ENCODE peak calls at places on chromosomes 11 and 22, in nine cellular contexts. U, W, J, D, V, R, Z, B and G are unnamed samples.

GRCh38 chr11:78259777-78260470 is 71.2 kb downstream of the USP35 start:
- DNase-seq in W (no peak), V (no peak), Z (no peak), U (no peak), J (no peak), D (no peak), R (no peak), B (no peak), G (no peak)

GRCh38 chr11:1936072-1936780 is 10.9 kb upstream of the MRPL23 start:
- DNase-seq in J (no peak), U (no peak), Z (no peak), D (no peak), V (no peak), B (no peak), W (no peak), R (no peak), G (no peak)

GRCh38 chr22:19035474-19036228 is 86.6 kb downstream of the DGCR2 start:
- DNase-seq in J (no peak), B (no peak), D (no peak), V (no peak), Z (no peak), W (no peak), U (no peak), R (no peak), G (no peak)

GRCh38 chr11:8017894-8018741 is 31.0 kb downstream of the EIF3F start:
- DNase-seq in J (no peak), U (no peak), V (no peak), D (no peak), R (no peak), B (no peak), Z (no peak), W (peak), G (no peak)

GRCh38 chr11:33375688-33376311 is 118.6 kb downstream of the HIPK3 start:
- DNase-seq in U (peak), Z (no peak), B (peak), W (no peak), V (no peak), R (no peak), J (no peak), D (no peak), G (no peak)

GRCh38 chr11:45180158-45180887 is 33.9 kb downstream of the PRDM11 start:
- DNase-seq in B (peak), Z (peak), V (peak), W (peak), U (no peak), R (peak), J (no peak), D (no peak), G (peak)

GRCh38 chr11:36425593-36426206 is 84.4 kb downstream of the TRAF6 start:
- DNase-seq in Z (no peak), V (no peak), D (no peak), J (no peak), W (no peak), R (no peak), B (no peak), U (peak), G (no peak)

GRCh38 chr11:15911377-15912044 is 444.8 kb downstream of the SOX6 start:
- DNase-seq in V (no peak), Z (peak), J (no peak), D (peak), W (no peak), R (peak), U (peak), B (no peak), G (peak)

GRCh38 chr11:46346886-46347636 is at the start of gene DGKZ:
- DNase-seq in W (peak), R (peak), D (no peak), Z (peak), U (peak), B (peak), V (peak), J (peak), G (peak)

GRCh38 chr11:8831861-8832260 is 79.1 kb upstream of the AKIP1 start:
- DNase-seq in J (no peak), B (no peak), D (no peak), U (no peak), R (no peak), V (no peak), Z (no peak), W (no peak), G (no peak)

GRCh38 chr11:19370100-19370861 is 129.5 kb upstream of the E2F8 start:
- DNase-seq in R (peak), Z (peak), D (no peak), J (no peak), W (no peak), U (peak), V (no peak), B (peak), G (peak)

GRCh38 chr11:2575611-2576051 is 124.2 kb downstream of the KCNQ1OT1 start:
- DNase-seq in B (no peak), U (no peak), V (peak), Z (peak), W (peak), D (no peak), R (peak), J (peak), G (no peak)

GRCh38 chr11:68189082-68189481 is 24.0 kb downstream of the KMT5B start:
- DNase-seq in D (no peak), V (no peak), U (no peak), B (no peak), W (no peak), R (no peak), Z (no peak), J (no peak), G (no peak)

GRCh38 chr11:17389957-17390649 is 1.6 kb upstream of the KCNJ11 start:
- DNase-seq in B (no peak), R (no peak), D (no peak), W (no peak), U (no peak), V (no peak), J (no peak), Z (peak), G (no peak)

GRCh38 chr22:42397332-42398246 is 34.6 kb downstream of the NFAM1 start:
- DNase-seq in R (no peak), W (no peak), Z (peak), D (no peak), B (no peak), U (no peak), J (no peak), V (no peak), G (peak)

GRCh38 chr22:36563001-36563400 is 34.0 kb upstream of the EIF3D start:
- DNase-seq in V (no peak), B (no peak), J (no peak), W (no peak), D (no peak), U (no peak), Z (no peak), R (no peak), G (no peak)
- TF ChIP-seq CTCF in V (no peak), B (no peak), J (no peak), W (no peak), D (no peak), U (no peak), Z (no peak), R (no peak), G (no peak)

DNA sequence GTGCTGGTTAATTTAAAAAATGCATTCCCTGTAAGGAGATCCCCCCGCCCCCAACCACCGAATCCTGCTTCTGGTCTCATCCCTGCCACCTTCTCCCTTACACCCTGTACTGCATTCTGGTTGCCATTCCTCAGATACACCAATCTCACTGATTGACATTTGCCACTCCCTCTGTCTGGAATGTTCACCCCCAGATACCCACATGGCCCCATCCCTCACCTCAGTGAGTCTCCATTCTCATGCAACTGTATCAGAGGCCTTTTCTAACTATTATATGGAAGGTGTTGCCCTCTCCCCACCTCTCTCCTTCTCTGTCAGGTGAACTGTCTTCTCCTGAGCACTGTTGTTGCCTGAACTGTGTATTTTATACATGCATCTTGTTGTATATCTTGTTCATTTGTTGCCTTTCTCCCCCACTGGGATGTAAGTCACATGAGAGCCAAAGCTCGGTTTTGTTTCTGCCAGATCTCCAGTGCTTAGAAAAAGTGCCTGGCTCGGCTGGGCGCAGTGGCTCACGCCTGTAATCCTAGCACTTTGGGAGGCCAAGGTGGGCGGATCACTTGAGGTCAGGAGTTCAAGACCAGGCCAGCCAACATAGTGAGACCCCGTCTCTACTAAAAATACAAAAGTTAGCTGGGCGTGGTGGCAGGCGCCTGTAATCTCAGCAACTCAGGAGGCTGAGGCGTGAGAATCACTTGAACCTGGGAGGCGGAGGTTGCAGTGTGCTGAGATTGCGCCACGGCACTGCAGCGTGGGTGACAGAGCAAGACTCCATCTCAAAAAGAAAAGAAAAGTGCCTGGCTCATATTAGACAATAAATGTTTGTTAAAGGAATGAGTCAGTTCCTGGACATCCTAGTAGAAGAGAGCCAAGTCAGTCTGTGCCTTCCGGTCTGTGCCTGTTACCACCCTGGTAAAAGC is 61.0 kb downstream of the TNRC6B start:
- DNase-seq in D (peak), R (no peak), W (no peak), V (no peak), B (peak), Z (peak), U (peak), J (no peak), G (no peak)
- H3K27ac ChIP-seq in D (peak), R (no peak), W (no peak), V (no peak), B (peak), Z (peak), U (no peak), J (peak), G (peak)

DNA sequence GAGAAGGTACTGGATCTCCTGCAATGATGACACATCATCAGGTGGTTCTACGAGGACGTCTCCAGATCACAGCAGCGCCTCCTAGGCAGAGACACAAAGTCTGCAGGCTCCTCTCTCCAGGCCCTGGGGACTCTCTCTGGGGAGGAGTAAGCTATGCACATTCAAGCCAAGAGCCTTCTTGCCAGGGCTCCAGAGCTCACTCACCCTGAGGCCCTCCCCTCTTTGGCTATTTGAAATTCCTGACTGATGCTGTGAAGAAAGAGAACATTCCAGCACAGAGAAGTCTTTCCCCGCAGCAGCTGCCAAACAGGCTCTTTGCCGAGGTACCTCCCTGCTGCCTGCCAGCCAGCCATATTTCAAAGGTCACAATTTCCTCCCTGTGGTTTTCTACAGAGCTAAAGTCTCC is 204.9 kb downstream of the CSNK2A3 start:
- DNase-seq in U (peak), D (no peak), W (no peak), R (peak), B (peak), V (no peak), Z (peak), J (no peak), G (peak)
- TF ChIP-seq CTCF in U (peak), D (peak), W (no peak), R (no peak), B (peak), V (no peak), Z (peak), J (no peak), G (no peak)

GRCh38 chr22:31046591-31047226 is 34.4 kb upstream of the SMTN start:
- DNase-seq in B (no peak), J (no peak), R (peak), W (no peak), U (peak), Z (peak), V (no peak), D (no peak), G (peak)

GRCh38 chr22:31048570-31048969 is 32.5 kb upstream of the SMTN start:
- DNase-seq in U (no peak), V (no peak), J (no peak), R (no peak), W (no peak), B (no peak), Z (no peak), D (no peak), G (no peak)

GRCh38 chr22:31040542-31041398 is 40.3 kb upstream of the SMTN start:
- DNase-seq in B (no peak), R (no peak), Z (no peak), J (no peak), V (no peak), U (no peak), D (no peak), W (no peak), G (no peak)

GRCh38 chr22:31045900-31046587 is 35.1 kb upstream of the SMTN start:
- DNase-seq in W (no peak), B (no peak), Z (no peak), R (no peak), J (no peak), V (no peak), D (no peak), U (no peak), G (no peak)

GRCh38 chr22:31044262-31044861 is 36.8 kb upstream of the SMTN start:
- DNase-seq in U (peak), J (no peak), D (peak), Z (peak), V (no peak), B (no peak), W (peak), R (peak), G (peak)
- H3K27ac ChIP-seq in U (peak), J (no peak), D (peak), Z (peak), V (peak), B (no peak), W (peak), R (no peak), G (peak)